ENCODE peak calls at places on chromosomes 13 and 19, in four cellular contexts. One of them, this sample, is unnamed.

GRCh38 chr13:72983085-72983768 is 75.6 kb upstream of the KLF5 start:
- DNase-seq in thyroid gland: peak
- DNase-seq in body of pancreas: peak
- DNase-seq in Peyer's patch: peak
- DNase-seq in this sample: no peak

GRCh38 chr19:11375143-11375948 is 880 bp downstream of the SWSAP1 start:
- DNase-seq in thyroid gland: peak
- DNase-seq in body of pancreas: peak
- DNase-seq in Peyer's patch: peak
- DNase-seq in this sample: peak

GRCh38 chr13:113152894-113153809 is 5.3 kb upstream of the PROZ start:
- DNase-seq in thyroid gland: peak
- DNase-seq in body of pancreas: peak
- DNase-seq in Peyer's patch: peak
- DNase-seq in this sample: peak

GRCh38 chr19:45290381-45290931 is 32.2 kb downstream of the CKM start:
- DNase-seq in thyroid gland: no peak
- DNase-seq in body of pancreas: no peak
- DNase-seq in Peyer's patch: no peak
- DNase-seq in this sample: no peak

GRCh38 chr19:42497492-42498226 is 30.6 kb downstream of the CEACAM1 start:
- DNase-seq in thyroid gland: no peak
- DNase-seq in body of pancreas: peak
- DNase-seq in Peyer's patch: peak
- DNase-seq in this sample: no peak

GRCh38 chr19:660793-661426 is 2.1 kb downstream of the RNF126 start:
- DNase-seq in thyroid gland: no peak
- DNase-seq in body of pancreas: no peak
- DNase-seq in Peyer's patch: peak
- DNase-seq in this sample: no peak

GRCh38 chr19:5436948-5437306 is 18.3 kb upstream of the ZNRF4 start:
- DNase-seq in thyroid gland: no peak
- DNase-seq in body of pancreas: no peak
- DNase-seq in Peyer's patch: no peak
- DNase-seq in this sample: no peak

GRCh38 chr13:81116461-81117282 is 775.7 kb upstream of the SPRY2 start:
- DNase-seq in thyroid gland: no peak
- DNase-seq in body of pancreas: no peak
- DNase-seq in Peyer's patch: no peak
- DNase-seq in this sample: no peak

GRCh38 chr19:19146000-19146608 is 7.8 kb upstream of the TMEM161A start:
- DNase-seq in thyroid gland: peak
- DNase-seq in body of pancreas: peak
- DNase-seq in Peyer's patch: peak
- DNase-seq in this sample: peak

GRCh38 chr13:104385409-104385808 is 1319.2 kb upstream of the SLC10A2 start:
- DNase-seq in thyroid gland: no peak
- DNase-seq in body of pancreas: no peak
- DNase-seq in Peyer's patch: no peak
- DNase-seq in this sample: no peak

GRCh38 chr13:34066344-34066743 is 248.4 kb downstream of the RFC3 start:
- DNase-seq in thyroid gland: no peak
- DNase-seq in body of pancreas: no peak
- DNase-seq in Peyer's patch: no peak
- DNase-seq in this sample: no peak

GRCh38 chr19:20182232-20182785 is 15.3 kb downstream of the ZNF486 start:
- DNase-seq in thyroid gland: peak
- DNase-seq in body of pancreas: no peak
- DNase-seq in Peyer's patch: no peak
- DNase-seq in this sample: no peak

GRCh38 chr13:42875448-42876269 is 94.3 kb downstream of the FAM216B start:
- DNase-seq in thyroid gland: no peak
- DNase-seq in body of pancreas: no peak
- DNase-seq in Peyer's patch: no peak
- DNase-seq in this sample: peak

GRCh38 chr19:35745328-35746086 is at the start of the genes PSENEN and U2AF1L4:
- DNase-seq in thyroid gland: peak
- DNase-seq in body of pancreas: peak
- DNase-seq in Peyer's patch: peak
- DNase-seq in this sample: peak

GRCh38 chr13:79401259-79402071 is 4.6 kb downstream of the RBM26 start:
- DNase-seq in thyroid gland: no peak
- DNase-seq in body of pancreas: no peak
- DNase-seq in Peyer's patch: no peak
- DNase-seq in this sample: no peak

GRCh38 chr13:98445340-98446233 is 131.3 kb downstream of the STK24 start:
- DNase-seq in thyroid gland: peak
- DNase-seq in body of pancreas: peak
- DNase-seq in Peyer's patch: peak
- DNase-seq in this sample: peak

GRCh38 chr13:100836696-100837095 is 162.1 kb upstream of the TMTC4 start:
- DNase-seq in thyroid gland: no peak
- DNase-seq in body of pancreas: no peak
- DNase-seq in Peyer's patch: no peak
- DNase-seq in this sample: no peak

GRCh38 chr19:15294591-15294990 is 37.7 kb downstream of the BRD4 start:
- DNase-seq in thyroid gland: no peak
- DNase-seq in body of pancreas: no peak
- DNase-seq in Peyer's patch: no peak
- DNase-seq in this sample: peak

GRCh38 chr19:2097330-2098327 is 914 bp downstream of the IZUMO4 start:
- DNase-seq in thyroid gland: no peak
- DNase-seq in body of pancreas: peak
- DNase-seq in Peyer's patch: no peak
- DNase-seq in this sample: no peak

GRCh38 chr19:3604227-3604986 is 2.3 kb downstream of the TBXA2R start:
- DNase-seq in thyroid gland: no peak
- DNase-seq in body of pancreas: no peak
- DNase-seq in Peyer's patch: no peak
- DNase-seq in this sample: no peak

GRCh38 chr13:94079876-94080275 is 399.6 kb downstream of the DCT start:
- DNase-seq in thyroid gland: no peak
- DNase-seq in body of pancreas: no peak
- DNase-seq in Peyer's patch: no peak
- DNase-seq in this sample: no peak

GRCh38 chr19:5667751-5668271 is 12.5 kb downstream of the MICOS13 start:
- DNase-seq in thyroid gland: no peak
- DNase-seq in body of pancreas: no peak
- DNase-seq in Peyer's patch: no peak
- DNase-seq in this sample: no peak

GRCh38 chr19:17327068-17327653 is 7.5 kb downstream of the ANO8 start:
- DNase-seq in thyroid gland: no peak
- DNase-seq in body of pancreas: no peak
- DNase-seq in Peyer's patch: no peak
- DNase-seq in this sample: no peak

GRCh38 chr13:26497991-26498423 is 59.5 kb upstream of the WASF3 start:
- DNase-seq in thyroid gland: no peak
- DNase-seq in body of pancreas: no peak
- DNase-seq in Peyer's patch: no peak
- DNase-seq in this sample: no peak

GRCh38 chr19:18291590-18292459 is 10.4 kb upstream of the JUND start:
- DNase-seq in thyroid gland: peak
- DNase-seq in body of pancreas: peak
- DNase-seq in Peyer's patch: peak
- DNase-seq in this sample: peak

GRCh38 chr19:46515879-46516350 is 20.2 kb upstream of the PNMA8B start:
- DNase-seq in thyroid gland: no peak
- DNase-seq in body of pancreas: no peak
- DNase-seq in Peyer's patch: no peak
- DNase-seq in this sample: no peak

DNA sequence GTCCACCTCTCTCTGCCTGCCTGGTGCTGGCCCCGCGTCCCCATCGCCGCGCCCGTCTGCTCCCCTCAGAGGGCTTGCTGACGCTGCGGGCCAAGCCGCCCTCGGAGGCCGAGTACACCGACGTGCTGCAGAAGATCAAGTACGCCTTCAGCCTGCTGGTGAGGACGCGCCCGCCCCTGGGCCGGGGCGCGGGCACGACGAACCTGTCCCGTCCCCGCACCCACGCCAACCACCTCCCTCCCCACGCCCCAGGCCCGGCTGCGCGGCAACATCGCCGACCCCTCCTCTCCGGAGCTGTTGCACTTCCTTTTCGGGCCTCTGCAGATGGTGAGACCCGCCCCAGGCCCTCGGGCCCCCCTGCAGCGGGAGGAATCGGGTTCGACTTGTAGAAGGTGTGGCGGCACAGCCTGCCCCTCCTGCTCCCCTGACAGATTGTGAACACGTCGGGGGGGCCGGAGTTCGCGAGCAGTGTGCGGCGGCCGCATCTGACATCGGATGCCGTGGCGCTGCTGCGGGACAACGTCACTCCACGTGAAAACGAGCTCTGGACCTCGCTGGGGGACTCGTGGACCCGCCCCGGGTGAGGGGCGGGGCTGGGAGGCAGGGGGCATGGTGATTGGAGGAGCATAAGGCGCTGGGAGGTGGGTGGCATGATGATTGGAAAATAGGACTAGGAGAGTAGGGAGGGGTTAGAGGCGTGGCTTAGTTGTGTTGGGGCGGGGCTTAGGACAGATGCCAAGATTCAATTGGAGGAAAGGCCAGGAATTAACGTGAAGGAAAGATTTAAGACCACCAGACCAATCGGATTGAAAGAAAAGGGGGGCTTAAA is 6.6 kb downstream of the EPS8L1 start:
- DNase-seq in thyroid gland: peak
- DNase-seq in body of pancreas: no peak
- DNase-seq in Peyer's patch: no peak
- DNase-seq in this sample: peak
- H3K4me3 ChIP-seq in thyroid gland: no peak
- H3K4me3 ChIP-seq in body of pancreas: no peak
- H3K4me3 ChIP-seq in Peyer's patch: peak
- H3K4me3 ChIP-seq in this sample: no peak

GRCh38 chr13:66855110-66855509 is 375.0 kb downstream of the PCDH9 start:
- DNase-seq in thyroid gland: no peak
- DNase-seq in body of pancreas: no peak
- DNase-seq in Peyer's patch: no peak
- DNase-seq in this sample: no peak
- TF ChIP-seq POLR2A in thyroid gland: no peak
- TF ChIP-seq POLR2A in body of pancreas: no peak
- TF ChIP-seq POLR2A in Peyer's patch: no peak
- TF ChIP-seq POLR2A in this sample: no peak

GRCh38 chr19:53123400-53123799 is 9.3 kb downstream of the ZNF415 start:
- DNase-seq in thyroid gland: no peak
- DNase-seq in body of pancreas: no peak
- DNase-seq in Peyer's patch: no peak
- DNase-seq in this sample: peak
- H3K4me3 ChIP-seq in thyroid gland: no peak
- H3K4me3 ChIP-seq in body of pancreas: no peak
- H3K4me3 ChIP-seq in Peyer's patch: no peak
- H3K4me3 ChIP-seq in this sample: no peak

GRCh38 chr19:31902821-31903220 is 442.6 kb upstream of the ZNF507 start:
- DNase-seq in thyroid gland: no peak
- DNase-seq in body of pancreas: no peak
- DNase-seq in Peyer's patch: no peak
- DNase-seq in this sample: no peak
- TF ChIP-seq POLR2A in thyroid gland: no peak
- TF ChIP-seq POLR2A in body of pancreas: no peak
- TF ChIP-seq POLR2A in Peyer's patch: no peak
- TF ChIP-seq POLR2A in this sample: no peak

GRCh38 chr19:30227071-30227621 is 145.0 kb upstream of the ZNF536 start:
- DNase-seq in thyroid gland: peak
- DNase-seq in body of pancreas: no peak
- DNase-seq in Peyer's patch: no peak
- DNase-seq in this sample: peak

GRCh38 chr19:30227661-30228112 is 144.5 kb upstream of the ZNF536 start:
- DNase-seq in thyroid gland: peak
- DNase-seq in body of pancreas: peak
- DNase-seq in Peyer's patch: peak
- DNase-seq in this sample: peak

GRCh38 chr19:30228726-30229523 is 143.3 kb upstream of the ZNF536 start:
- DNase-seq in thyroid gland: peak
- DNase-seq in body of pancreas: no peak
- DNase-seq in Peyer's patch: no peak
- DNase-seq in this sample: no peak

GRCh38 chr19:30229524-30230174 is 142.5 kb upstream of the ZNF536 start:
- DNase-seq in thyroid gland: no peak
- DNase-seq in body of pancreas: no peak
- DNase-seq in Peyer's patch: no peak
- DNase-seq in this sample: peak

GRCh38 chr19:30228113-30228725 is 144.0 kb upstream of the ZNF536 start:
- DNase-seq in thyroid gland: peak
- DNase-seq in body of pancreas: no peak
- DNase-seq in Peyer's patch: no peak
- DNase-seq in this sample: no peak
- H3K4me3 ChIP-seq in thyroid gland: peak
- H3K4me3 ChIP-seq in body of pancreas: no peak
- H3K4me3 ChIP-seq in Peyer's patch: peak
- H3K4me3 ChIP-seq in this sample: peak

DNA sequence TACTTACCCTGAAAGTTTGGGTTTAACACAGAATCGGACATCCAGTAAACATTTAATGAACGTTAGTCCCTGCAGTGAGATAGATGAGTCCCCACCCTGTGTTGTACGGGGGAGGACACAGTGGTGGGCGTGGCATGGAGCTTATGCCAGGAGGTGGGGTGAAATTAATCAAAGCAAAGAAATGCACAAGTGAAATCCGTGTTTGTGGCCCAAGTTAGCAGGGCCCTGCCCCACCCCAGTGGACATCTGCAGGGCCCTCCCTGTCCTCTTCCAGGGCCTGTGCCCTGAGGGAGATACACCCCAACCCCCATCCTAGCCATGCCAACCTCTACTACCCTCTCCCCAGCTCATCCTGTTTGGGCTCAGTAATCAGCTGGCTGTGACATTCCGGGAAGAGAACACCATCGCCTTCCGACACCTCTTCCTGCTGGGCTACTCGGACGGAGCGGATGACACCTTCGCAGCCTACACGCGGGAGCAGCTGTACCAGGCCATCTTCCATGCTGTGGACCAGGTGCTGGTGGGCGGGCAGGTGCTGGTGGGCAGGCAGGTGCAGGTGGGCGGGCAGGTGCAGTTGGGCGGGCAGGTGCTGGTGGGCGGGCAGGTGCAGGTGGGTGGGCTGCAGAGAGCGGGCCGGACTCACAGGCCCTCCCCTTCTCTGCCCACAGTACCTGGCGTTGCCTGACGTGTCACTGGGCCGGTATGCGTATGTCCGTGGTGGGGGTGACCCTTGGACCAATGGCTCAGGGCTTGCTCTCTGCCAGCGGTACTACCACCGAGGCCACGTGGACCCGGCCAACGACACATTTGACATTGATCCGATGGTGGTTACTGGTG is 3.9 kb downstream of the MCOLN1 start:
- DNase-seq in thyroid gland: no peak
- DNase-seq in body of pancreas: no peak
- DNase-seq in Peyer's patch: no peak
- DNase-seq in this sample: no peak
- TF ChIP-seq POLR2A in thyroid gland: no peak
- TF ChIP-seq POLR2A in body of pancreas: no peak
- TF ChIP-seq POLR2A in Peyer's patch: no peak
- TF ChIP-seq POLR2A in this sample: no peak

This sample was measured in testis.